ENCODE peak calls at places on chromosomes 2 and 18, in seven cellular contexts. One of them, this sample, is unnamed.

GRCh38 chr2:128372621-128373341 is 54.1 kb upstream of the HS6ST1 start:
- DNase-seq in spleen: peak
- DNase-seq in heart left ventricle: no peak
- DNase-seq in IMR-90: no peak
- DNase-seq in uterus: no peak
- DNase-seq in A549: no peak
- DNase-seq in breast epithelium: peak
- DNase-seq in this sample: peak

GRCh38 chr2:102185347-102185746 is 1.5 kb upstream of the IL1RL2 start:
- DNase-seq in spleen: no peak
- DNase-seq in heart left ventricle: no peak
- DNase-seq in IMR-90: no peak
- DNase-seq in uterus: no peak
- DNase-seq in A549: no peak
- DNase-seq in breast epithelium: no peak
- DNase-seq in this sample: no peak

GRCh38 chr18:75880913-75881504 is 453.5 kb upstream of the SMIM21 start:
- DNase-seq in spleen: no peak
- DNase-seq in heart left ventricle: no peak
- DNase-seq in IMR-90: no peak
- DNase-seq in uterus: no peak
- DNase-seq in A549: no peak
- DNase-seq in breast epithelium: no peak
- DNase-seq in this sample: no peak

GRCh38 chr2:207836526-207837133 is 66.9 kb upstream of the FZD5 start:
- DNase-seq in spleen: no peak
- DNase-seq in heart left ventricle: peak
- DNase-seq in IMR-90: no peak
- DNase-seq in uterus: no peak
- DNase-seq in A549: no peak
- DNase-seq in breast epithelium: no peak
- DNase-seq in this sample: no peak

GRCh38 chr2:101179982-101180381 is 28.8 kb upstream of the TBC1D8 start:
- DNase-seq in spleen: no peak
- DNase-seq in heart left ventricle: peak
- DNase-seq in IMR-90: no peak
- DNase-seq in uterus: no peak
- DNase-seq in A549: no peak
- DNase-seq in breast epithelium: no peak
- DNase-seq in this sample: no peak

GRCh38 chr18:26307161-26307773 is 81.0 kb downstream of the TAF4B start:
- DNase-seq in spleen: no peak
- DNase-seq in heart left ventricle: no peak
- DNase-seq in IMR-90: peak
- DNase-seq in uterus: no peak
- DNase-seq in A549: peak
- DNase-seq in breast epithelium: no peak
- DNase-seq in this sample: peak

GRCh38 chr2:54456526-54457325 is 599 bp downstream of the SPTBN1 start:
- DNase-seq in spleen: peak
- DNase-seq in heart left ventricle: peak
- DNase-seq in IMR-90: peak
- DNase-seq in uterus: peak
- DNase-seq in A549: peak
- DNase-seq in breast epithelium: no peak
- DNase-seq in this sample: peak

GRCh38 chr2:97658691-97659157 is 5.1 kb downstream of the ACTR1B start:
- DNase-seq in spleen: no peak
- DNase-seq in heart left ventricle: no peak
- DNase-seq in IMR-90: no peak
- DNase-seq in uterus: no peak
- DNase-seq in A549: no peak
- DNase-seq in breast epithelium: no peak
- DNase-seq in this sample: no peak

GRCh38 chr2:172052000-172052983 is 33.0 kb upstream of the DLX1 start:
- DNase-seq in spleen: no peak
- DNase-seq in heart left ventricle: no peak
- DNase-seq in IMR-90: peak
- DNase-seq in uterus: no peak
- DNase-seq in A549: no peak
- DNase-seq in breast epithelium: no peak
- DNase-seq in this sample: no peak

GRCh38 chr2:3779650-3780049 is 76.3 kb downstream of the DCDC2C start:
- DNase-seq in spleen: no peak
- DNase-seq in heart left ventricle: no peak
- DNase-seq in IMR-90: no peak
- DNase-seq in uterus: no peak
- DNase-seq in A549: no peak
- DNase-seq in breast epithelium: no peak
- DNase-seq in this sample: no peak

GRCh38 chr18:9055185-9055584 is 47.3 kb upstream of the NDUFV2 start:
- DNase-seq in spleen: no peak
- DNase-seq in heart left ventricle: no peak
- DNase-seq in IMR-90: peak
- DNase-seq in uterus: no peak
- DNase-seq in A549: peak
- DNase-seq in breast epithelium: no peak
- DNase-seq in this sample: no peak

GRCh38 chr2:177641321-177641720 is 248.7 kb downstream of the AGPS start:
- DNase-seq in spleen: no peak
- DNase-seq in heart left ventricle: no peak
- DNase-seq in IMR-90: no peak
- DNase-seq in uterus: no peak
- DNase-seq in A549: no peak
- DNase-seq in breast epithelium: no peak
- DNase-seq in this sample: no peak

GRCh38 chr2:9996321-9996720 is 44.8 kb downstream of the GRHL1 start:
- DNase-seq in spleen: no peak
- DNase-seq in heart left ventricle: no peak
- DNase-seq in IMR-90: no peak
- DNase-seq in uterus: peak
- DNase-seq in A549: no peak
- DNase-seq in breast epithelium: no peak
- DNase-seq in this sample: no peak
- H3K27ac ChIP-seq in spleen: no peak
- H3K27ac ChIP-seq in heart left ventricle: no peak
- H3K27ac ChIP-seq in IMR-90: no peak
- H3K27ac ChIP-seq in uterus: no peak
- H3K27ac ChIP-seq in A549: no peak
- H3K27ac ChIP-seq in breast epithelium: no peak
- H3K27ac ChIP-seq in this sample: no peak

GRCh38 chr2:216013080-216013909 is at the start of gene MREG:
- DNase-seq in spleen: peak
- DNase-seq in heart left ventricle: peak
- DNase-seq in IMR-90: peak
- DNase-seq in uterus: peak
- DNase-seq in A549: peak
- DNase-seq in breast epithelium: peak
- DNase-seq in this sample: peak
- TF ChIP-seq POLR2A in spleen: no peak
- TF ChIP-seq POLR2A in heart left ventricle: no peak
- TF ChIP-seq POLR2A in IMR-90: no peak
- TF ChIP-seq POLR2A in uterus: no peak
- TF ChIP-seq POLR2A in A549: no peak
- TF ChIP-seq POLR2A in breast epithelium: no peak
- TF ChIP-seq POLR2A in this sample: no peak

DNA sequence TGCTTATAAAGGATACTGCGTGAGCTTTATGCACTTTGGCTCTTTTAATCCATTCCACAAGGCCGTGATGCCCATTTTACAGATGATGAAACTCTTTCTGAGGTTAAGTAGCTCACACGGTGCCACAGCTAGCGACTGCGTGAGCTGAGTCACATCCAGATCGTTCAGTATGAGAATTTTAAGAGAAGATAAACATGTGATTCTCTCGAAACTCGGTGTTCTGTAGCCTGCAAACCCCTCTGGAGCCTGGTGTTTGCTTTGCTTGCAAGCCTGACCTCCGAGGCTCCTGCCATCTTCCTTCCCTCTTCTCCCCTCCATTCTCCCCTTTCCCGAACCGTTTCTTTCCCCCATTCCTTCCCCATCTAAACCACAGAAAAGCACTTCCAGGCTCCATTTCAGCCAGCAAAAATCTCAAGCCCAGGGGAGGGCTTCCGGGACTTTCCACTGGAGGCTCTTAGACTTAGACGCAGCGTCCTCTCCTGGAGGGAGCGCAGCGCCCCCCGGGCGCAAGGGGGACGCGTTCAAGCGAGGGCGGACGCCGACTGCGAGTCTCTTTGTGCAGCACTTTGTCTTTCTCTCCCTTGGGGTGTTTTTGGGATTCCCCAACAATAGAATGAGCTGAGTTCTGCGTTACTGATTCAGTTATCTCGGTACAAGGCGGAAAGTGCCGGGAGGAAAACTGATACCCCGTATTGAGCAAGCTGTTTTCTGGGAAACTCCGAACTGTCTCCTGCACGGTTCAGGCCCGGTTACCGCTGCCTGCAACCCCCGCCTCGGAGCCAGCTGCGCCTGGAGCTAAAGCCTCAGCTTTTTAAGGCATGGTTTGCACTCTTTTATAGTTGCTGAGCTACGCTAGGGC is 38.0 kb downstream of the CYP1B1 start:
- DNase-seq in spleen: no peak
- DNase-seq in heart left ventricle: peak
- DNase-seq in IMR-90: peak
- DNase-seq in uterus: peak
- DNase-seq in A549: no peak
- DNase-seq in breast epithelium: no peak
- DNase-seq in this sample: peak
- TF ChIP-seq CTCF in spleen: no peak
- TF ChIP-seq CTCF in heart left ventricle: peak
- TF ChIP-seq CTCF in IMR-90: no peak
- TF ChIP-seq CTCF in uterus: peak
- TF ChIP-seq CTCF in A549: no peak
- TF ChIP-seq CTCF in breast epithelium: no peak
- TF ChIP-seq CTCF in this sample: peak

DNA sequence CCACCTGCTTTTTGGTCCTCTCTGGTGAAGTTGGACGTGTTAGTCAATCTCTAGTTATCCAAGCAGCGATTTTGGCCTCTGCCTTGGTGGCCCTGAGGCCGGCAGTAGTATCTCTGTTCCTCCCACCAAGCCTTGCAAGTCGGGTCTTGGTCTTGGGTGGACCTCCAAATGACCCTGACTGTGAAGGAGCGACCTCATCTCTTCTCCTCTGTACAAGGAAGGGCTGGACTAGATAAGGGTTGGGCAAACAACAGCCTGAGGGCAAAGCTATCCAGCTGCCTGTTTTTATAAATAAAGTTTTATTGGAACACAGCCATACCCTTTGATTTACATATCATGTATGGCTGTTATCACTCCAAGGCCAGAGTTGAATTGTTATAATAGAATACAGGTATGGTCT is 74.6 kb upstream of the FOSL2 start:
- DNase-seq in spleen: no peak
- DNase-seq in heart left ventricle: no peak
- DNase-seq in IMR-90: no peak
- DNase-seq in uterus: no peak
- DNase-seq in A549: no peak
- DNase-seq in breast epithelium: no peak
- DNase-seq in this sample: no peak
- H3K27ac ChIP-seq in spleen: no peak
- H3K27ac ChIP-seq in heart left ventricle: no peak
- H3K27ac ChIP-seq in IMR-90: no peak
- H3K27ac ChIP-seq in uterus: no peak
- H3K27ac ChIP-seq in A549: no peak
- H3K27ac ChIP-seq in breast epithelium: no peak
- H3K27ac ChIP-seq in this sample: no peak

DNA sequence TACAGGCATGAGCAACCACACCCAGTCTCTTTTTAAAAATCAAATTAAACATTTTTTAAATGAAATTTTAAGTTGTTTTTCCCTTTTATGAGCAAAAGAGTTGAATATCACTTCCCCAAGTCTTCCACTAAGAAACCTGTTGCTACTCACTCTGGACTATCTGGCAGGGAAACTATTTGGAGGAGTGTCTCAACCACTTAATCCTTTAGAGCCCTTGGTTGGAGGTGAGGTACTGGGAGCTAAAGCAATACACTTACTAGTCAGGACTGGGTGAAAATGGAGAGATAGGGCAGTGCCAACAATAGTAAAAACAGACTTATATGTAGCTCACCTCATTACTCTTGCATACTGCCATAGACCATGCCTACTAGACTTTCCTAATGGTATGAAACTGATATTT is 135.5 kb downstream of the RND3 start:
- DNase-seq in spleen: no peak
- DNase-seq in heart left ventricle: no peak
- DNase-seq in IMR-90: no peak
- DNase-seq in uterus: no peak
- DNase-seq in A549: no peak
- DNase-seq in breast epithelium: no peak
- DNase-seq in this sample: no peak
- TF ChIP-seq POLR2A in spleen: no peak
- TF ChIP-seq POLR2A in heart left ventricle: no peak
- TF ChIP-seq POLR2A in IMR-90: no peak
- TF ChIP-seq POLR2A in uterus: no peak
- TF ChIP-seq POLR2A in A549: no peak
- TF ChIP-seq POLR2A in breast epithelium: no peak
- TF ChIP-seq POLR2A in this sample: no peak